ENCODE peak calls at places on chromosome 1, in ten cellular contexts. One of them, this sample, is unnamed.

GRCh38 chr1:169914534-169914933 is 20.8 kb upstream of the SCYL3 start:
- DNase-seq in WERI-Rb-1: no peak
- DNase-seq in GDM1: no peak
- DNase-seq in activated CD4-positive, alpha-beta T cell treated with anti-CD3 and anti-CD28 coated beads for 4 hours: no peak
- DNase-seq in NCI-H1694 treated with DMSO at 0.1 percent for 48 hours: no peak
- DNase-seq in psoas muscle: no peak
- DNase-seq in mammary epithelial cell: peak; percentile 38
- DNase-seq in GM20000: no peak
- DNase-seq in NCI-H748 treated with DMSO at 0.1 percent for 48 hours: no peak
- DNase-seq in activated T-cell treated with anti-CD3 and anti-CD28 coated beads for 1 hour: no peak
- DNase-seq in this sample: no peak

GRCh38 chr1:107936498-107937481 is 28.2 kb downstream of the VAV3 start:
- DNase-seq in activated CD4-positive, alpha-beta T cell treated with anti-CD3 and anti-CD28 coated beads for 4 hours: peak; percentile 24
- DNase-seq in GDM1: no peak
- DNase-seq in activated T-cell treated with anti-CD3 and anti-CD28 coated beads for 1 hour: no peak
- DNase-seq in GM20000: peak; percentile 31
- DNase-seq in NCI-H748 treated with DMSO at 0.1 percent for 48 hours: no peak
- DNase-seq in psoas muscle: peak; percentile 23
- DNase-seq in NCI-H1694 treated with DMSO at 0.1 percent for 48 hours: no peak
- DNase-seq in WERI-Rb-1: no peak
- DNase-seq in mammary epithelial cell: peak; percentile 97
- DNase-seq in this sample: no peak

GRCh38 chr1:15975358-15975804 is 520 bp downstream of the ZBTB17 start:
- DNase-seq in activated CD4-positive, alpha-beta T cell treated with anti-CD3 and anti-CD28 coated beads for 4 hours: peak; percentile 88
- DNase-seq in psoas muscle: peak; percentile 69
- DNase-seq in NCI-H748 treated with DMSO at 0.1 percent for 48 hours: no peak
- DNase-seq in GM20000: peak; percentile 87
- DNase-seq in NCI-H1694 treated with DMSO at 0.1 percent for 48 hours: peak; percentile 3
- DNase-seq in mammary epithelial cell: peak; percentile 63
- DNase-seq in WERI-Rb-1: peak; percentile 74
- DNase-seq in activated T-cell treated with anti-CD3 and anti-CD28 coated beads for 1 hour: peak; percentile 53
- DNase-seq in GDM1: peak; percentile 33
- DNase-seq in this sample: no peak

GRCh38 chr1:88763649-88764406 is 79.8 kb downstream of the PKN2 start:
- DNase-seq in NCI-H1694 treated with DMSO at 0.1 percent for 48 hours: no peak
- DNase-seq in mammary epithelial cell: peak; percentile 20
- DNase-seq in psoas muscle: no peak
- DNase-seq in GM20000: no peak
- DNase-seq in GDM1: no peak
- DNase-seq in NCI-H748 treated with DMSO at 0.1 percent for 48 hours: no peak
- DNase-seq in WERI-Rb-1: no peak
- DNase-seq in activated T-cell treated with anti-CD3 and anti-CD28 coated beads for 1 hour: no peak
- DNase-seq in activated CD4-positive, alpha-beta T cell treated with anti-CD3 and anti-CD28 coated beads for 4 hours: no peak
- DNase-seq in this sample: no peak

GRCh38 chr1:192730206-192730605 is 78.6 kb upstream of the RGS2 start:
- DNase-seq in WERI-Rb-1: no peak
- DNase-seq in psoas muscle: no peak
- DNase-seq in activated T-cell treated with anti-CD3 and anti-CD28 coated beads for 1 hour: no peak
- DNase-seq in activated CD4-positive, alpha-beta T cell treated with anti-CD3 and anti-CD28 coated beads for 4 hours: no peak
- DNase-seq in NCI-H748 treated with DMSO at 0.1 percent for 48 hours: no peak
- DNase-seq in GDM1: no peak
- DNase-seq in GM20000: no peak
- DNase-seq in NCI-H1694 treated with DMSO at 0.1 percent for 48 hours: no peak
- DNase-seq in mammary epithelial cell: no peak
- DNase-seq in this sample: no peak

GRCh38 chr1:82625562-82625961 is 824.8 kb downstream of the ADGRL2 start:
- DNase-seq in GM20000: no peak
- DNase-seq in mammary epithelial cell: peak; percentile 0
- DNase-seq in psoas muscle: no peak
- DNase-seq in activated CD4-positive, alpha-beta T cell treated with anti-CD3 and anti-CD28 coated beads for 4 hours: no peak
- DNase-seq in WERI-Rb-1: no peak
- DNase-seq in NCI-H748 treated with DMSO at 0.1 percent for 48 hours: no peak
- DNase-seq in activated T-cell treated with anti-CD3 and anti-CD28 coated beads for 1 hour: no peak
- DNase-seq in NCI-H1694 treated with DMSO at 0.1 percent for 48 hours: no peak
- DNase-seq in GDM1: no peak
- DNase-seq in this sample: no peak

GRCh38 chr1:47942238-47942629 is 55.0 kb downstream of the TRABD2B start:
- DNase-seq in WERI-Rb-1: no peak
- DNase-seq in GDM1: no peak
- DNase-seq in NCI-H748 treated with DMSO at 0.1 percent for 48 hours: no peak
- DNase-seq in mammary epithelial cell: peak; percentile 21
- DNase-seq in activated T-cell treated with anti-CD3 and anti-CD28 coated beads for 1 hour: no peak
- DNase-seq in psoas muscle: no peak
- DNase-seq in activated CD4-positive, alpha-beta T cell treated with anti-CD3 and anti-CD28 coated beads for 4 hours: no peak
- DNase-seq in GM20000: no peak
- DNase-seq in NCI-H1694 treated with DMSO at 0.1 percent for 48 hours: no peak
- DNase-seq in this sample: no peak

GRCh38 chr1:56535362-56535761 is 44.0 kb downstream of the PLPP3 start:
- DNase-seq in NCI-H748 treated with DMSO at 0.1 percent for 48 hours: no peak
- DNase-seq in activated T-cell treated with anti-CD3 and anti-CD28 coated beads for 1 hour: no peak
- DNase-seq in activated CD4-positive, alpha-beta T cell treated with anti-CD3 and anti-CD28 coated beads for 4 hours: no peak
- DNase-seq in WERI-Rb-1: no peak
- DNase-seq in GM20000: no peak
- DNase-seq in GDM1: no peak
- DNase-seq in psoas muscle: no peak
- DNase-seq in NCI-H1694 treated with DMSO at 0.1 percent for 48 hours: no peak
- DNase-seq in mammary epithelial cell: no peak
- DNase-seq in this sample: no peak

GRCh38 chr1:44808938-44809917 is 905 bp downstream of the BTBD19 start:
- DNase-seq in GDM1: peak; percentile 35
- DNase-seq in psoas muscle: peak; percentile 68
- DNase-seq in activated CD4-positive, alpha-beta T cell treated with anti-CD3 and anti-CD28 coated beads for 4 hours: peak; percentile 91
- DNase-seq in WERI-Rb-1: no peak
- DNase-seq in GM20000: peak; percentile 88
- DNase-seq in NCI-H748 treated with DMSO at 0.1 percent for 48 hours: no peak
- DNase-seq in mammary epithelial cell: no peak
- DNase-seq in NCI-H1694 treated with DMSO at 0.1 percent for 48 hours: no peak
- DNase-seq in activated T-cell treated with anti-CD3 and anti-CD28 coated beads for 1 hour: peak; percentile 77
- DNase-seq in this sample: no peak

GRCh38 chr1:231487910-231488309 is 40.6 kb upstream of the TSNAX start:
- DNase-seq in activated T-cell treated with anti-CD3 and anti-CD28 coated beads for 1 hour: no peak
- DNase-seq in NCI-H748 treated with DMSO at 0.1 percent for 48 hours: peak; percentile 41
- DNase-seq in activated CD4-positive, alpha-beta T cell treated with anti-CD3 and anti-CD28 coated beads for 4 hours: no peak
- DNase-seq in psoas muscle: no peak
- DNase-seq in GM20000: no peak
- DNase-seq in NCI-H1694 treated with DMSO at 0.1 percent for 48 hours: no peak
- DNase-seq in mammary epithelial cell: no peak
- DNase-seq in WERI-Rb-1: no peak
- DNase-seq in GDM1: no peak
- DNase-seq in this sample: no peak

GRCh38 chr1:104780470-104781078 is 1030.9 kb downstream of the AMY1C start:
- DNase-seq in mammary epithelial cell: peak; percentile 1
- DNase-seq in WERI-Rb-1: peak; percentile 26
- DNase-seq in GDM1: no peak
- DNase-seq in activated CD4-positive, alpha-beta T cell treated with anti-CD3 and anti-CD28 coated beads for 4 hours: no peak
- DNase-seq in NCI-H1694 treated with DMSO at 0.1 percent for 48 hours: peak; percentile 58
- DNase-seq in psoas muscle: no peak
- DNase-seq in NCI-H748 treated with DMSO at 0.1 percent for 48 hours: peak; percentile 73
- DNase-seq in GM20000: peak; percentile 56
- DNase-seq in activated T-cell treated with anti-CD3 and anti-CD28 coated beads for 1 hour: no peak
- DNase-seq in this sample: peak; percentile 42

GRCh38 chr1:50110656-50111055 is 1.9 kb downstream of the ELAVL4 start:
- DNase-seq in activated T-cell treated with anti-CD3 and anti-CD28 coated beads for 1 hour: no peak
- DNase-seq in NCI-H1694 treated with DMSO at 0.1 percent for 48 hours: peak; percentile 78
- DNase-seq in activated CD4-positive, alpha-beta T cell treated with anti-CD3 and anti-CD28 coated beads for 4 hours: no peak
- DNase-seq in WERI-Rb-1: peak; percentile 24
- DNase-seq in GDM1: no peak
- DNase-seq in NCI-H748 treated with DMSO at 0.1 percent for 48 hours: peak; percentile 97
- DNase-seq in GM20000: no peak
- DNase-seq in psoas muscle: no peak
- DNase-seq in mammary epithelial cell: no peak
- DNase-seq in this sample: peak; percentile 99

GRCh38 chr1:88877911-88878310 is 13.5 kb downstream of the GTF2B start:
- DNase-seq in NCI-H1694 treated with DMSO at 0.1 percent for 48 hours: no peak
- DNase-seq in psoas muscle: no peak
- DNase-seq in NCI-H748 treated with DMSO at 0.1 percent for 48 hours: no peak
- DNase-seq in WERI-Rb-1: no peak
- DNase-seq in GDM1: no peak
- DNase-seq in activated T-cell treated with anti-CD3 and anti-CD28 coated beads for 1 hour: no peak
- DNase-seq in GM20000: no peak
- DNase-seq in mammary epithelial cell: no peak
- DNase-seq in activated CD4-positive, alpha-beta T cell treated with anti-CD3 and anti-CD28 coated beads for 4 hours: no peak
- DNase-seq in this sample: no peak

GRCh38 chr1:209989525-209989924 is 51.5 kb downstream of the SYT14 start:
- DNase-seq in GDM1: no peak
- DNase-seq in GM20000: peak; percentile 10
- DNase-seq in activated T-cell treated with anti-CD3 and anti-CD28 coated beads for 1 hour: no peak
- DNase-seq in NCI-H1694 treated with DMSO at 0.1 percent for 48 hours: peak; percentile 79
- DNase-seq in WERI-Rb-1: no peak
- DNase-seq in psoas muscle: no peak
- DNase-seq in activated CD4-positive, alpha-beta T cell treated with anti-CD3 and anti-CD28 coated beads for 4 hours: no peak
- DNase-seq in mammary epithelial cell: peak; percentile 11
- DNase-seq in NCI-H748 treated with DMSO at 0.1 percent for 48 hours: peak; percentile 2
- DNase-seq in this sample: no peak

GRCh38 chr1:240122639-240123604 is 31.2 kb downstream of the FMN2 start:
- DNase-seq in WERI-Rb-1: no peak
- DNase-seq in mammary epithelial cell: no peak
- DNase-seq in activated T-cell treated with anti-CD3 and anti-CD28 coated beads for 1 hour: no peak
- DNase-seq in NCI-H748 treated with DMSO at 0.1 percent for 48 hours: peak; percentile 87
- DNase-seq in activated CD4-positive, alpha-beta T cell treated with anti-CD3 and anti-CD28 coated beads for 4 hours: no peak
- DNase-seq in GM20000: no peak
- DNase-seq in NCI-H1694 treated with DMSO at 0.1 percent for 48 hours: no peak
- DNase-seq in psoas muscle: no peak
- DNase-seq in GDM1: no peak
- DNase-seq in this sample: peak; percentile 82

GRCh38 chr1:27032119-27032461 is 19.4 kb upstream of the TENT5B start:
- DNase-seq in GDM1: no peak
- DNase-seq in activated T-cell treated with anti-CD3 and anti-CD28 coated beads for 1 hour: no peak
- DNase-seq in WERI-Rb-1: no peak
- DNase-seq in NCI-H748 treated with DMSO at 0.1 percent for 48 hours: no peak
- DNase-seq in mammary epithelial cell: no peak
- DNase-seq in psoas muscle: no peak
- DNase-seq in NCI-H1694 treated with DMSO at 0.1 percent for 48 hours: no peak
- DNase-seq in GM20000: no peak
- DNase-seq in activated CD4-positive, alpha-beta T cell treated with anti-CD3 and anti-CD28 coated beads for 4 hours: no peak
- DNase-seq in this sample: no peak

GRCh38 chr1:244369256-244370057 is 82.3 kb downstream of the ADSS2 start:
- DNase-seq in GM20000: no peak
- DNase-seq in activated CD4-positive, alpha-beta T cell treated with anti-CD3 and anti-CD28 coated beads for 4 hours: no peak
- DNase-seq in WERI-Rb-1: no peak
- DNase-seq in activated T-cell treated with anti-CD3 and anti-CD28 coated beads for 1 hour: no peak
- DNase-seq in GDM1: no peak
- DNase-seq in NCI-H1694 treated with DMSO at 0.1 percent for 48 hours: no peak
- DNase-seq in NCI-H748 treated with DMSO at 0.1 percent for 48 hours: no peak
- DNase-seq in mammary epithelial cell: no peak
- DNase-seq in psoas muscle: no peak
- DNase-seq in this sample: peak; percentile 41

GRCh38 chr1:25106981-25107642 is 125.2 kb downstream of the SYF2 start:
- DNase-seq in activated T-cell treated with anti-CD3 and anti-CD28 coated beads for 1 hour: no peak
- DNase-seq in activated CD4-positive, alpha-beta T cell treated with anti-CD3 and anti-CD28 coated beads for 4 hours: no peak
- DNase-seq in WERI-Rb-1: no peak
- DNase-seq in NCI-H748 treated with DMSO at 0.1 percent for 48 hours: no peak
- DNase-seq in psoas muscle: no peak
- DNase-seq in NCI-H1694 treated with DMSO at 0.1 percent for 48 hours: no peak
- DNase-seq in mammary epithelial cell: no peak
- DNase-seq in GM20000: no peak
- DNase-seq in GDM1: no peak
- DNase-seq in this sample: no peak

GRCh38 chr1:182841368-182841988 is 2.3 kb downstream of the DHX9 start:
- DNase-seq in activated T-cell treated with anti-CD3 and anti-CD28 coated beads for 1 hour: no peak
- DNase-seq in GDM1: no peak
- DNase-seq in WERI-Rb-1: no peak
- DNase-seq in mammary epithelial cell: peak; percentile 39
- DNase-seq in GM20000: peak; percentile 31
- DNase-seq in NCI-H748 treated with DMSO at 0.1 percent for 48 hours: no peak
- DNase-seq in activated CD4-positive, alpha-beta T cell treated with anti-CD3 and anti-CD28 coated beads for 4 hours: no peak
- DNase-seq in psoas muscle: no peak
- DNase-seq in NCI-H1694 treated with DMSO at 0.1 percent for 48 hours: no peak
- DNase-seq in this sample: no peak

GRCh38 chr1:42844592-42845140 is 1.7 kb upstream of the ZNF691 start:
- DNase-seq in GDM1: no peak
- DNase-seq in GM20000: no peak
- DNase-seq in mammary epithelial cell: peak; percentile 19
- DNase-seq in activated T-cell treated with anti-CD3 and anti-CD28 coated beads for 1 hour: no peak
- DNase-seq in psoas muscle: no peak
- DNase-seq in NCI-H1694 treated with DMSO at 0.1 percent for 48 hours: no peak
- DNase-seq in activated CD4-positive, alpha-beta T cell treated with anti-CD3 and anti-CD28 coated beads for 4 hours: no peak
- DNase-seq in NCI-H748 treated with DMSO at 0.1 percent for 48 hours: no peak
- DNase-seq in WERI-Rb-1: no peak
- DNase-seq in this sample: no peak

GRCh38 chr1:240806201-240806745 is 194.3 kb upstream of the GREM2 start:
- DNase-seq in WERI-Rb-1: no peak
- DNase-seq in NCI-H748 treated with DMSO at 0.1 percent for 48 hours: no peak
- DNase-seq in psoas muscle: no peak
- DNase-seq in activated T-cell treated with anti-CD3 and anti-CD28 coated beads for 1 hour: no peak
- DNase-seq in GDM1: no peak
- DNase-seq in mammary epithelial cell: no peak
- DNase-seq in activated CD4-positive, alpha-beta T cell treated with anti-CD3 and anti-CD28 coated beads for 4 hours: no peak
- DNase-seq in NCI-H1694 treated with DMSO at 0.1 percent for 48 hours: no peak
- DNase-seq in GM20000: no peak
- DNase-seq in this sample: no peak

GRCh38 chr1:229013981-229014380 is 256.9 kb upstream of the RAB4A start:
- DNase-seq in NCI-H748 treated with DMSO at 0.1 percent for 48 hours: no peak
- DNase-seq in GM20000: no peak
- DNase-seq in psoas muscle: no peak
- DNase-seq in GDM1: no peak
- DNase-seq in mammary epithelial cell: no peak
- DNase-seq in WERI-Rb-1: no peak
- DNase-seq in activated CD4-positive, alpha-beta T cell treated with anti-CD3 and anti-CD28 coated beads for 4 hours: no peak
- DNase-seq in activated T-cell treated with anti-CD3 and anti-CD28 coated beads for 1 hour: no peak
- DNase-seq in NCI-H1694 treated with DMSO at 0.1 percent for 48 hours: no peak
- DNase-seq in this sample: no peak

GRCh38 chr1:220370041-220370700 is 97.9 kb upstream of the RAB3GAP2 start:
- DNase-seq in mammary epithelial cell: peak; percentile 94
- DNase-seq in NCI-H748 treated with DMSO at 0.1 percent for 48 hours: no peak
- DNase-seq in psoas muscle: peak; percentile 22
- DNase-seq in WERI-Rb-1: peak; percentile 90
- DNase-seq in GM20000: no peak
- DNase-seq in NCI-H1694 treated with DMSO at 0.1 percent for 48 hours: no peak
- DNase-seq in activated T-cell treated with anti-CD3 and anti-CD28 coated beads for 1 hour: no peak
- DNase-seq in activated CD4-positive, alpha-beta T cell treated with anti-CD3 and anti-CD28 coated beads for 4 hours: no peak
- DNase-seq in GDM1: no peak
- DNase-seq in this sample: no peak

GRCh38 chr1:156623946-156624813 is 5.0 kb downstream of the HAPLN2 start:
- DNase-seq in psoas muscle: peak; percentile 37
- DNase-seq in activated T-cell treated with anti-CD3 and anti-CD28 coated beads for 1 hour: no peak
- DNase-seq in NCI-H748 treated with DMSO at 0.1 percent for 48 hours: peak; percentile 24
- DNase-seq in WERI-Rb-1: peak; percentile 95
- DNase-seq in mammary epithelial cell: peak; percentile 45
- DNase-seq in GM20000: peak; percentile 72
- DNase-seq in activated CD4-positive, alpha-beta T cell treated with anti-CD3 and anti-CD28 coated beads for 4 hours: peak; percentile 36
- DNase-seq in GDM1: no peak
- DNase-seq in NCI-H1694 treated with DMSO at 0.1 percent for 48 hours: peak; percentile 70
- DNase-seq in this sample: no peak

GRCh38 chr1:167454929-167455785 is 63.2 kb downstream of the CD247 start:
- DNase-seq in activated T-cell treated with anti-CD3 and anti-CD28 coated beads for 1 hour: peak; percentile 70
- DNase-seq in NCI-H1694 treated with DMSO at 0.1 percent for 48 hours: peak; percentile 42
- DNase-seq in mammary epithelial cell: peak; percentile 26
- DNase-seq in GM20000: peak; percentile 77
- DNase-seq in psoas muscle: peak; percentile 73
- DNase-seq in WERI-Rb-1: peak; percentile 33
- DNase-seq in activated CD4-positive, alpha-beta T cell treated with anti-CD3 and anti-CD28 coated beads for 4 hours: peak; percentile 82
- DNase-seq in NCI-H748 treated with DMSO at 0.1 percent for 48 hours: peak; percentile 15
- DNase-seq in GDM1: peak; percentile 49
- DNase-seq in this sample: peak; percentile 38

GRCh38 chr1:73674945-73675561 is 522.9 kb downstream of the LRRIQ3 start:
- DNase-seq in psoas muscle: no peak
- DNase-seq in activated T-cell treated with anti-CD3 and anti-CD28 coated beads for 1 hour: no peak
- DNase-seq in GM20000: peak; percentile 4
- DNase-seq in activated CD4-positive, alpha-beta T cell treated with anti-CD3 and anti-CD28 coated beads for 4 hours: no peak
- DNase-seq in GDM1: no peak
- DNase-seq in WERI-Rb-1: no peak
- DNase-seq in NCI-H1694 treated with DMSO at 0.1 percent for 48 hours: peak; percentile 67
- DNase-seq in mammary epithelial cell: peak; percentile 15
- DNase-seq in NCI-H748 treated with DMSO at 0.1 percent for 48 hours: peak; percentile 84
- DNase-seq in this sample: peak; percentile 9

GRCh38 chr1:11523746-11524464 is 45.0 kb downstream of the DISP3 start:
- DNase-seq in NCI-H1694 treated with DMSO at 0.1 percent for 48 hours: no peak
- DNase-seq in GDM1: no peak
- DNase-seq in activated T-cell treated with anti-CD3 and anti-CD28 coated beads for 1 hour: no peak
- DNase-seq in activated CD4-positive, alpha-beta T cell treated with anti-CD3 and anti-CD28 coated beads for 4 hours: no peak
- DNase-seq in mammary epithelial cell: no peak
- DNase-seq in GM20000: no peak
- DNase-seq in psoas muscle: no peak
- DNase-seq in WERI-Rb-1: peak; percentile 6
- DNase-seq in NCI-H748 treated with DMSO at 0.1 percent for 48 hours: no peak
- DNase-seq in this sample: no peak

GRCh38 chr1:203126151-203126865 is 1.2 kb upstream of the ADORA1 start:
- DNase-seq in GDM1: no peak
- DNase-seq in activated T-cell treated with anti-CD3 and anti-CD28 coated beads for 1 hour: no peak
- DNase-seq in WERI-Rb-1: peak; percentile 60
- DNase-seq in mammary epithelial cell: no peak
- DNase-seq in GM20000: no peak
- DNase-seq in NCI-H748 treated with DMSO at 0.1 percent for 48 hours: no peak
- DNase-seq in NCI-H1694 treated with DMSO at 0.1 percent for 48 hours: peak; percentile 58
- DNase-seq in activated CD4-positive, alpha-beta T cell treated with anti-CD3 and anti-CD28 coated beads for 4 hours: no peak
- DNase-seq in psoas muscle: no peak
- DNase-seq in this sample: no peak

This sample was measured in NCI-H2029.